ENCODE peak calls at places on chromosomes 6 and 20, in six cellular contexts. U is SK-N-SH, A is HCT116, V is HepG2, K is H1, Z is GM12878. T is an unnamed sample.
A peak's percentile ranks its signal among the peaks of the same experiment; 100 is the strongest.

GRCh38 chr6:73234732-73235131 is 9.4 kb upstream of the KHDC1L start:
- DNase-seq in A (no peak), K (no peak), U (no peak), Z (no peak), V (no peak), T (no peak)

GRCh38 chr6:47478233-47479155 is 905 bp downstream of the CD2AP start:
- DNase-seq in A (no peak), Z (no peak), V (peak; percentile 43), K (peak; percentile 77), U (no peak), T (peak; percentile 50)

GRCh38 chr6:8180327-8181161 is 78.2 kb upstream of the EEF1E1 start:
- DNase-seq in K (no peak), A (no peak), V (no peak), Z (no peak), U (no peak), T (peak; percentile 30)

GRCh38 chr6:34145161-34146020 is 496 bp downstream of the GRM4 start:
- DNase-seq in V (no peak), Z (no peak), A (no peak), K (peak; percentile 80), U (peak; percentile 78), T (peak; percentile 54)

GRCh38 chr20:3471397-3472021 is 691 bp downstream of the ATRN start:
- DNase-seq in K (no peak), V (no peak), U (peak; percentile 26), A (no peak), Z (no peak), T (no peak)

GRCh38 chr6:167573461-167574215 is 248.8 kb downstream of the TTLL2 start:
- DNase-seq in A (no peak), K (no peak), Z (no peak), V (no peak), U (no peak), T (no peak)

GRCh38 chr6:80468398-80468797 is 361.9 kb downstream of the BCKDHB start:
- DNase-seq in A (no peak), K (no peak), V (peak; percentile 86), U (no peak), Z (no peak), T (no peak)

GRCh38 chr6:87682310-87682709 is 19.7 kb downstream of the AKIRIN2 start:
- DNase-seq in U (peak; percentile 10), Z (no peak), K (no peak), A (no peak), V (no peak), T (no peak)

GRCh38 chr6:25706314-25707014 is 48.1 kb upstream of the SLC17A4 start:
- DNase-seq in V (peak; percentile 35), K (no peak), Z (no peak), U (peak; percentile 49), A (no peak), T (no peak)

GRCh38 chr20:24943731-24944130 is 5.3 kb upstream of the CST7 start:
- DNase-seq in K (no peak), V (no peak), A (no peak), U (no peak), Z (no peak), T (no peak)

GRCh38 chr6:75418233-75418632 is 75.4 kb downstream of the FILIP1 start:
- DNase-seq in Z (no peak), V (no peak), U (no peak), A (no peak), K (no peak), T (no peak)

GRCh38 chr6:1094306-1094705 is 217.6 kb upstream of the FOXQ1 start:
- DNase-seq in U (no peak), Z (no peak), V (no peak), K (no peak), A (no peak), T (no peak)

GRCh38 chr20:14727485-14728170 is 390.2 kb upstream of the FLRT3 start:
- DNase-seq in U (no peak), V (no peak), A (no peak), Z (no peak), K (no peak), T (no peak)

GRCh38 chr6:54493138-54493537 is 184.9 kb downstream of the TINAG start:
- DNase-seq in K (no peak), A (peak; percentile 29), Z (no peak), V (no peak), U (no peak), T (no peak)

GRCh38 chr6:43086022-43086658 is 10.0 kb downstream of the PTK7 start:
- DNase-seq in K (no peak), U (no peak), A (no peak), V (no peak), Z (peak; percentile 47), T (no peak)

GRCh38 chr6:150756170-150756569 is 109.3 kb upstream of the MTHFD1L start:
- DNase-seq in U (no peak), Z (no peak), K (no peak), V (no peak), A (no peak), T (no peak)

GRCh38 chr6:45075246-45075645 is 252.9 kb upstream of the RUNX2 start:
- DNase-seq in K (no peak), A (no peak), V (no peak), Z (no peak), U (no peak), T (no peak)

GRCh38 chr6:54847799-54848597 is 1.4 kb downstream of the FAM83B start:
- DNase-seq in U (no peak), V (no peak), A (peak; percentile 32), K (no peak), Z (no peak), T (peak; percentile 30)

GRCh38 chr6:132298344-132298949 is 102.8 kb downstream of the MOXD1 start:
- DNase-seq in Z (no peak), V (peak; percentile 58), A (peak; percentile 36), U (peak; percentile 2), K (peak; percentile 53), T (peak; percentile 61)

GRCh38 chr6:129634411-129635230 is 75.4 kb downstream of the ARHGAP18 start:
- DNase-seq in A (no peak), Z (no peak), V (no peak), K (no peak), U (no peak), T (no peak)

GRCh38 chr6:67606905-67607828 is 1027.9 kb upstream of the ADGRB3 start:
- DNase-seq in V (no peak), A (no peak), U (peak; percentile 31), Z (no peak), K (no peak), T (no peak)

GRCh38 chr6:44233560-44234100 is 10.2 kb downstream of the SLC29A1 start:
- DNase-seq in V (no peak), K (no peak), U (peak; percentile 62), A (no peak), Z (no peak), T (no peak)

GRCh38 chr6:168105813-168106660 is 27.0 kb upstream of the FRMD1 start:
- DNase-seq in V (no peak), K (no peak), U (peak; percentile 46), A (no peak), Z (no peak), T (no peak)

GRCh38 chr6:116783852-116784251 is 18.3 kb upstream of the FAM162B start:
- DNase-seq in Z (no peak), U (no peak), A (no peak), K (no peak), V (no peak), T (no peak)

GRCh38 chr6:154370545-154370944 is 13.9 kb upstream of the IPCEF1 start:
- DNase-seq in V (peak; percentile 25), K (no peak), U (peak; percentile 52), Z (no peak), A (peak; percentile 18), T (peak; percentile 20)

GRCh38 chr6:159212881-159213280 is 43.7 kb downstream of the FNDC1 start:
- DNase-seq in Z (no peak), A (no peak), V (no peak), K (no peak), U (no peak), T (no peak)

GRCh38 chr6:159212026-159212425 is 42.8 kb downstream of the FNDC1 start:
- DNase-seq in V (no peak), Z (no peak), U (no peak), A (no peak), K (no peak), T (no peak)

GRCh38 chr6:159214281-159214680 is 45.1 kb downstream of the FNDC1 start:
- DNase-seq in U (no peak), Z (no peak), V (no peak), A (no peak), K (no peak), T (no peak)

GRCh38 chr6:159217595-159218275 is 48.5 kb downstream of the FNDC1 start:
- DNase-seq in U (peak; percentile 72), Z (peak; percentile 4), A (peak; percentile 39), V (peak; percentile 29), K (peak; percentile 77), T (peak; percentile 62)

GRCh38 chr6:159213401-159213800 is 44.2 kb downstream of the FNDC1 start:
- DNase-seq in V (no peak), K (no peak), U (no peak), A (no peak), Z (no peak), T (no peak)
- TF ChIP-seq JUND in V (no peak), K (no peak), U (no peak), A (no peak), Z (no peak), T (no peak)

GRCh38 chr20:56247954-56248782 is at the start of gene MC3R:
- DNase-seq in V (peak; percentile 68), Z (no peak), U (peak; percentile 52), A (peak; percentile 35), K (peak; percentile 74), T (peak; percentile 85)
- TF ChIP-seq JUND in V (no peak), Z (no peak), U (no peak), A (no peak), K (no peak), T (no peak)

DNA sequence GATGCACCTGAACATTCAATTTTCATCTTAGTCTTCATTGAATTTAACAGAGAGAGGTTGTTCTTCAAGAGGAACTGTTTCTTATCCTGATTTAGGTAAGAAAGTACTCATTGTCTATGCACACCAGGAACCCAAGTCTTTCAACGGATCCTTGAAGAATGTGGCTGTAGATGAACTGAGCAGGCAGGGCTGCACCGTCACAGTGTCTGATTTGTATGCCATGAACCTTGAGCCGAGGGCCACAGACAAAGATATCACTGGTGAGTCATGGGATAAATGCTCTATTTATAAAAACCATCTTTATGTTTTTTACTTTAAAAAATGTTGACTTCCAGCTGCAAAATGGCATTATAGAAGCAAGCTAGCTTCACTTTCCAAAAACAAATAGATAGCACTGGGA is 10.2 kb downstream of the NQO2 start:
- DNase-seq in Z (no peak), U (no peak), K (no peak), A (no peak), V (no peak), T (no peak)
- TF ChIP-seq JUND in Z (no peak), U (no peak), K (no peak), A (no peak), V (no peak), T (no peak)

DNA sequence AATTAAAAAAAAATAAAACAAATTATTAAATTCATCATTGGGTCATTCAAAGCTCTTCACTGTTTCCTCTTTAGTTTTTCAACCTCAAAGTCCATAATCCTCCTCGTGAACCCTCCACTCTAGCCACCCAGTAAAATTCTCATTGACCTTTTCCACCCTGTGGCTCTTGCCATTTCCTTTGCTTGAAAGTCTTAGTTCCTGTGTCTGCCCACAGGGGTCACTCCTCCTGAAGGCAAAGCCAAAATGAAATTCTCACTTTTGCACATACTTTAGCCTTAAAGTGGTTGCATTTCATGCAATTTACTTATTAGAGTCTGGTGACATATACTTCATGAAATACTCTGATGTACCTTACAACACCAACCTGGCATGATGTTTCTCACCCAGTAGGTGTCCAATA is 263.7 kb downstream of the BMP2 start:
- DNase-seq in Z (no peak), K (no peak), A (no peak), V (peak; percentile 5), U (peak; percentile 1), T (no peak)
- TF ChIP-seq JUND in Z (no peak), K (no peak), A (no peak), V (no peak), U (no peak), T (no peak)